ENCODE peak calls at places on chromosomes 1 and 21, in four cellular contexts. Q, R, U and S are unnamed samples.

GRCh38 chr1:200739499-200740290 is 1.0 kb downstream of the CAMSAP2 start:
- DNase-seq in Q (no peak), R (no peak), U (peak; percentile 4), S (no peak)

GRCh38 chr1:212260557-212261342 is 24.5 kb upstream of the PPP2R5A start:
- DNase-seq in R (no peak), U (no peak), Q (no peak), S (no peak)

GRCh38 chr1:61079898-61080336 is 2.4 kb upstream of the NFIA start:
- DNase-seq in U (no peak), R (no peak), Q (peak; percentile 90), S (no peak)

GRCh38 chr1:233364695-233365539 is 37.4 kb downstream of the MAP3K21 start:
- DNase-seq in Q (peak; percentile 34), R (peak; percentile 19), U (no peak), S (peak; percentile 12)

GRCh38 chr1:208977012-208977411 is 606.5 kb upstream of the CAMK1G start:
- DNase-seq in R (no peak), Q (no peak), U (no peak), S (no peak)

GRCh38 chr1:20212685-20213331 is 26.5 kb upstream of the PLA2G2C start:
- DNase-seq in Q (peak; percentile 58), U (peak; percentile 41), R (peak; percentile 55), S (peak; percentile 94)

GRCh38 chr1:91897016-91897415 is 11.1 kb upstream of the TGFBR3 start:
- DNase-seq in Q (no peak), U (no peak), R (no peak), S (no peak)

GRCh38 chr1:209618756-209619420 is 33.3 kb downstream of the LAMB3 start:
- DNase-seq in U (peak; percentile 15), R (no peak), Q (no peak), S (no peak)

GRCh38 chr1:172547071-172547470 is 14.1 kb downstream of the SUCO start:
- DNase-seq in Q (peak; percentile 50), R (no peak), U (no peak), S (no peak)

GRCh38 chr1:235473808-235474207 is 30.4 kb downstream of the B3GALNT2 start:
- DNase-seq in Q (no peak), R (no peak), U (no peak), S (no peak)

GRCh38 chr1:99264201-99265021 is at the start of gene PLPPR4:
- DNase-seq in R (no peak), U (no peak), Q (peak; percentile 31), S (no peak)

GRCh38 chr1:164771568-164772350 is 212.8 kb downstream of the PBX1 start:
- DNase-seq in U (no peak), R (no peak), Q (peak; percentile 81), S (no peak)

GRCh38 chr1:90114521-90115141 is 119.7 kb downstream of the ZNF326 start:
- DNase-seq in U (no peak), Q (peak; percentile 65), R (peak; percentile 62), S (peak; percentile 51)

GRCh38 chr1:18142969-18143368 is 35.4 kb downstream of the IGSF21 start:
- DNase-seq in R (no peak), Q (no peak), U (no peak), S (no peak)

GRCh38 chr1:19892628-19893168 is 10.5 kb downstream of the OTUD3 start:
- DNase-seq in U (no peak), Q (peak; percentile 9), R (no peak), S (no peak)

GRCh38 chr1:111602974-111603373 is 16.6 kb upstream of the RAP1A start:
- DNase-seq in Q (no peak), R (no peak), U (no peak), S (no peak)

GRCh38 chr1:228081578-228082259 is 789 bp upstream of the ARF1 start:
- DNase-seq in Q (no peak), R (peak; percentile 42), U (peak; percentile 49), S (peak; percentile 37)

GRCh38 chr1:158037876-158038359 is 44.5 kb downstream of the KIRREL1 start:
- DNase-seq in U (no peak), R (no peak), Q (peak; percentile 61), S (no peak)

GRCh38 chr1:229664133-229664689 is 38.2 kb downstream of the URB2 start:
- DNase-seq in U (peak; percentile 76), Q (peak; percentile 20), R (no peak), S (peak; percentile 80)

GRCh38 chr1:235176486-235176885 is 15.4 kb upstream of the RBM34 start:
- DNase-seq in U (no peak), Q (no peak), R (no peak), S (no peak)

GRCh38 chr1:9145714-9146113 is 16.8 kb upstream of the GPR157 start:
- DNase-seq in R (no peak), Q (no peak), U (no peak), S (no peak)

GRCh38 chr1:234676103-234676594 is 66.2 kb upstream of the IRF2BP2 start:
- DNase-seq in R (peak; percentile 35), U (peak; percentile 66), Q (peak; percentile 71), S (peak; percentile 55)

GRCh38 chr1:92485374-92486250 is 1.1 kb downstream of the GFI1 start:
- DNase-seq in U (peak; percentile 93), R (peak; percentile 96), Q (no peak), S (peak; percentile 51)

GRCh38 chr1:161019767-161020572 is 982 bp downstream of the F11R start:
- DNase-seq in U (no peak), R (peak; percentile 23), Q (no peak), S (no peak)

GRCh38 chr1:32774950-32775634 is 42.1 kb downstream of the YARS1 start:
- DNase-seq in Q (peak; percentile 61), R (no peak), U (no peak), S (no peak)

GRCh38 chr1:2835650-2836159 is 34.2 kb upstream of the TTC34 start:
- DNase-seq in Q (no peak), R (no peak), U (no peak), S (no peak)

GRCh38 chr1:39089811-39090519 is 63.8 kb downstream of the NDUFS5 start:
- DNase-seq in U (no peak), Q (no peak), R (no peak), S (no peak)

GRCh38 chr1:229229721-229230135 is 41.2 kb upstream of the RAB4A start:
- DNase-seq in Q (peak; percentile 78), U (no peak), R (peak; percentile 35), S (no peak)

GRCh38 chr1:26994020-26994745 is 691 bp downstream of the TRNP1 start:
- DNase-seq in U (no peak), R (peak; percentile 37), Q (no peak), S (peak; percentile 11)

GRCh38 chr1:203751051-203751450 is 13.9 kb upstream of the LAX1 start:
- DNase-seq in R (no peak), U (no peak), Q (peak; percentile 22), S (no peak)

GRCh38 chr1:165187020-165187628 is 169.4 kb downstream of the LMX1A start:
- DNase-seq in U (no peak), R (no peak), Q (no peak), S (no peak)

DNA sequence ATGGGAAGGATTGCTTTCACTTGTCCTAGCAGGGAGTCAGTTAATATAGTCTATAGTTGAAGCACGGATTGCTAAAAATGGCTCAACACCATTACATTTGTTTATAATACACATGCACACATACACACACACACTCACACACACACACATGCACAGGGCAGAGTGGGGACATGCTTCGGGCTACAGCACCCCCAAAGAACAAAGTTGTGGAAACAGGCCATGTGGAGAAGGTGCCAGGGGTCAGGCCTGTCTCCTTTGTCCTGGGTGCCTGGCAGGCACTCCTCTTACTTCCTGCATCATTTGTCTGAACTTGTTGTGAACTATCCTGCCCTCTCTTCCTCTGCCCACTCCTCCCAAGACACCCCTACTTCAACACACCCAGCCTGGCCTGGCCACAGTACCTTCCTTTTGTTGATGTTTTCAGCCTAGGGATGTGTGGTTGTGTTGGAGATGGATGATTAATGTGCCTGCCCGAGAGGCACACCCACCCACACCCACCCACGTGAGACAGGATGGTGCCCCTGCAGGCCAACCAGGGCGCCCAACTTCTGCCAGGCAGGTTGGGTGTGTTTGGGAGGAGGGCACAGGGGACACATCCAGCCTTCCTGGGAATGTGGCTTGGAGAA is 17.5 kb downstream of the RASSF5 start:
- DNase-seq in U (no peak), R (no peak), Q (no peak), S (no peak)
- H2AFZ ChIP-seq in U (no peak overlapping the region), R (no peak overlapping the region), Q (no peak overlapping the region), S (peak overlapping the region; percentile 82)

DNA sequence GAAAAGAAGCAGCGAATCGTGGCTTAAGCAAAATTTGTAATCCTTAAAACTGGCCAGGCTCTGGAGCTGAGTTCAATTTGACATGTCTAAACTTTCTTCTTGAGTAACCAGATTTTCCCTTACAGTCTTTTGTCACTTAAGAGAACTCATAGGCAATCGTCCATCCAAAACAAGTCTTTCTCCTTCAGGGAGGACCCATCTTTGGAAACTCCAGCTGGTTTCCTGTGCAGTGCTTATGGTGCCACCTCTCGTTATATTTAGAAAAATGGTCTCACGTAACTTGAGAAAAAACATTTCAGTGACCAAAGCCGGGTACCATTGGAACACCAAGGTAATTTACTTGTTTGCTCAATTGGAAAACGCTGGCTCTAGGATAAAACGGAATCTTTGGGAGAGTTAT is 1.9 kb upstream of the PTTG1IP start:
- DNase-seq in U (no peak), Q (peak; percentile 69), R (peak; percentile 66), S (peak; percentile 34)
- H2AFZ ChIP-seq in U (peak overlapping the region; percentile 84), Q (peak overlapping the region; percentile 15), R (peak overlapping the region; percentile 87), S (peak overlapping the region; percentile 86)

DNA sequence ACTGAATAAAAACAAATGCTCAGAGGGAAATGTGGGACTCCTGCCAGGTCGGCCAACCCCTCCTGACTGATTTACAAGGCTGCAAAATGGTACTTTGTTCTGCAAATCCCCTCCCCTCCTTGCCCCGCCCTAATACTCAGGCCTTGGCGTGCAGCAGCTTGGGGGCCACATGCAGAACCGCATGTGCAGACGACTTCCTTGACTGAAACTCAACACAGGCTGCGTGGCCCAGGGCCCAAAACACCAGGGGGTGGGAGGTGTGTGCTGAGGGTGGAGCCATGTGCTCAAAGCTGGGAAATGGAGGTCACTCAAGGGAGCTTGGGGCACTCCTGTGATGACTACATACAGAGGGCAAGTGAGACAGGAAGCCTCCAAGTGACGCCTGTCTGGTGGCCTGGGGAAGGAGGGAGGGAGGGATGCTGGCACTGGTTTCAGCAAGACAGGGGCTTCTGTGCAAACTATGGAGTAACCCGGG is 87.2 kb downstream of the MRPL37 start:
- DNase-seq in U (peak; percentile 90), R (no peak), Q (peak; percentile 68), S (peak; percentile 15)
- H2AFZ ChIP-seq in U (peak overlapping the region; percentile 2), R (no peak overlapping the region), Q (no peak overlapping the region), S (no peak overlapping the region)

DNA sequence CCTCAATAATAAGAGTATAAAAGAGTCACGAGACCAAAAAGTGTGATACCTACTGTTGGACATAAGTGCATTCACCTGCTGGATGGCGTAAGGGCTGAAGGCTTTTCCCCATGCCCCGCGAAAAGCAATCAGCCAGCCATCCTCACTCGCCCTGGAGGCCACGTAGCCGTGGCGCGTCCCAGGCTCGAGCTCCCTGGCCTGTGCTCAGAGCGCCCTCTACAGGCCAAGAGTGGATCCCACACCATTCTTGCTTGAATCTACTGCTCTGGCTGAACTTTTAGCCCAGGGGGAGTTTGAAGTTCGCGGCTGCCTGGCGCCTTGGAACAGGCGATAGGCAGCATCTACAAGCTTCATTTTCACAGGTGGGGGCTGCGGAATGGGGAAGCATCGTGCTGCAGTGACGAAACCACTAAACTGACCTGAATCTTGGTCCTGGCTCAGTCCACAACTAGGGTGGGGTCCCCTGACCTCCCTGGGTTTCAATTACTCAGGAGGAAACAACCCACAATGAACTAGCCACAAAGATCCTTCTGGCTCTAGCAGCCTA is 70.3 kb upstream of the SERBP1 start:
- DNase-seq in Q (peak; percentile 77), R (peak; percentile 88), U (peak; percentile 82), S (peak; percentile 89)
- H2AFZ ChIP-seq in Q (no peak overlapping the region), R (peak overlapping the region; percentile 59), U (no peak overlapping the region), S (no peak overlapping the region)

GRCh38 chr1:207959141-207959825 is 48.4 kb upstream of the CD34 start:
- DNase-seq in U (no peak), Q (peak; percentile 40), R (no peak), S (no peak)
- H2AFZ ChIP-seq in U (no peak overlapping the region), Q (peak overlapping the region; percentile 57), R (no peak overlapping the region), S (no peak overlapping the region)

GRCh38 chr1:25727026-25727818 is 72.8 kb upstream of the SELENON start:
- DNase-seq in Q (peak; percentile 22), R (no peak), U (no peak), S (no peak)
- H2AFZ ChIP-seq in Q (no peak overlapping the region), R (no peak overlapping the region), U (no peak overlapping the region), S (no peak overlapping the region)